ENCODE peak calls at places on chromosomes 6 and 20, in seven cellular contexts. P, Z, Q, E, G, R and Y are unnamed samples. For H3K27me3, the result is how much of the 10 kb centered on the place peaks cover.

GRCh38 chr6:154230390-154230789 is 126.2 kb downstream of the IPCEF1 start:
- DNase-seq in P (no peak), Z (no peak), Q (no peak), E (no peak), G (no peak), R (no peak), Y (no peak)

GRCh38 chr6:127146935-127147334 is 28.5 kb downstream of the RSPO3 start:
- DNase-seq in P (no peak), Z (no peak), Q (no peak), E (no peak), G (peak), R (no peak), Y (no peak)

GRCh38 chr6:46491201-46491788 is at the start of gene RCAN2:
- DNase-seq in P (no peak), Z (peak), Q (peak), E (peak), G (peak), R (peak), Y (no peak)

GRCh38 chr20:52193886-52194545 is 2.4 kb upstream of the ZFP64 start:
- DNase-seq in P (no peak), Z (no peak), Q (no peak), E (no peak), G (no peak), R (no peak), Y (no peak)

GRCh38 chr6:107355659-107356058 is 103.7 kb downstream of the PDSS2 start:
- DNase-seq in P (no peak), Z (no peak), Q (no peak), E (no peak), G (no peak), R (no peak), Y (no peak)

GRCh38 chr6:168546173-168546572 is 105.2 kb downstream of the SMOC2 start:
- DNase-seq in P (no peak), Z (no peak), Q (no peak), E (no peak), G (no peak), R (no peak), Y (no peak)

GRCh38 chr6:165704001-165704748 is 41.1 kb upstream of the PDE10A start:
- DNase-seq in P (no peak), Z (peak), Q (no peak), E (no peak), G (peak), R (peak), Y (no peak)

GRCh38 chr6:101545171-101545570 is 151.7 kb downstream of the GRIK2 start:
- DNase-seq in P (no peak), Z (no peak), Q (no peak), E (no peak), G (no peak), R (no peak), Y (no peak)

GRCh38 chr20:8535403-8536003 is 403.4 kb downstream of the PLCB1 start:
- DNase-seq in P (no peak), Z (no peak), Q (no peak), E (no peak), G (peak), R (no peak), Y (no peak)

GRCh38 chr6:14732226-14732844 is 513.5 kb upstream of the JARID2 start:
- DNase-seq in P (no peak), Z (no peak), Q (no peak), E (no peak), G (no peak), R (no peak), Y (no peak)

GRCh38 chr6:147161974-147162495 is 42.2 kb upstream of the STXBP5 start:
- DNase-seq in P (no peak), Z (no peak), Q (no peak), E (no peak), G (peak), R (no peak), Y (no peak)

GRCh38 chr6:134352786-134353480 is 35.0 kb upstream of the SGK1 start:
- DNase-seq in P (no peak), Z (no peak), Q (no peak), E (no peak), G (no peak), R (no peak), Y (no peak)

GRCh38 chr6:137353842-137354397 is 134.7 kb upstream of the IFNGR1 start:
- DNase-seq in P (no peak), Z (no peak), Q (no peak), E (no peak), G (no peak), R (no peak), Y (no peak)

GRCh38 chr6:93858213-93858612 is 438.9 kb upstream of the EPHA7 start:
- DNase-seq in P (no peak), Z (no peak), Q (no peak), E (no peak), G (no peak), R (no peak), Y (no peak)

GRCh38 chr6:36679043-36679821 is 718 bp downstream of the CDKN1A start:
- DNase-seq in P (no peak), Z (peak), Q (peak), E (no peak), G (peak), R (peak), Y (peak)

GRCh38 chr6:148166339-148166949 is 176.2 kb upstream of the SASH1 start:
- DNase-seq in P (no peak), Z (no peak), Q (no peak), E (peak), G (peak), R (no peak), Y (no peak)

GRCh38 chr6:1316482-1317220 is 4.8 kb downstream of the FOXQ1 start:
- DNase-seq in P (peak), Z (peak), Q (no peak), E (no peak), G (no peak), R (no peak), Y (no peak)

GRCh38 chr6:10838794-10839333 is 525 bp upstream of the MAK start:
- DNase-seq in P (peak), Z (no peak), Q (no peak), E (no peak), G (no peak), R (no peak), Y (no peak)

GRCh38 chr6:164167873-164168405 is 753.4 kb downstream of the QKI start:
- DNase-seq in P (no peak), Z (no peak), Q (no peak), E (no peak), G (no peak), R (no peak), Y (no peak)

GRCh38 chr6:141925001-141925400 is 207.7 kb upstream of the GJE1 start:
- DNase-seq in P (no peak), Z (no peak), Q (no peak), E (no peak), G (no peak), R (no peak), Y (no peak)

GRCh38 chr6:21423106-21423854 is 170.3 kb upstream of the SOX4 start:
- DNase-seq in P (no peak), Z (no peak), Q (no peak), E (no peak), G (no peak), R (no peak), Y (no peak)

GRCh38 chr6:109743739-109744138 is 52.6 kb downstream of the FIG4 start:
- DNase-seq in P (no peak), Z (no peak), Q (no peak), E (no peak), G (peak), R (no peak), Y (no peak)

DNA sequence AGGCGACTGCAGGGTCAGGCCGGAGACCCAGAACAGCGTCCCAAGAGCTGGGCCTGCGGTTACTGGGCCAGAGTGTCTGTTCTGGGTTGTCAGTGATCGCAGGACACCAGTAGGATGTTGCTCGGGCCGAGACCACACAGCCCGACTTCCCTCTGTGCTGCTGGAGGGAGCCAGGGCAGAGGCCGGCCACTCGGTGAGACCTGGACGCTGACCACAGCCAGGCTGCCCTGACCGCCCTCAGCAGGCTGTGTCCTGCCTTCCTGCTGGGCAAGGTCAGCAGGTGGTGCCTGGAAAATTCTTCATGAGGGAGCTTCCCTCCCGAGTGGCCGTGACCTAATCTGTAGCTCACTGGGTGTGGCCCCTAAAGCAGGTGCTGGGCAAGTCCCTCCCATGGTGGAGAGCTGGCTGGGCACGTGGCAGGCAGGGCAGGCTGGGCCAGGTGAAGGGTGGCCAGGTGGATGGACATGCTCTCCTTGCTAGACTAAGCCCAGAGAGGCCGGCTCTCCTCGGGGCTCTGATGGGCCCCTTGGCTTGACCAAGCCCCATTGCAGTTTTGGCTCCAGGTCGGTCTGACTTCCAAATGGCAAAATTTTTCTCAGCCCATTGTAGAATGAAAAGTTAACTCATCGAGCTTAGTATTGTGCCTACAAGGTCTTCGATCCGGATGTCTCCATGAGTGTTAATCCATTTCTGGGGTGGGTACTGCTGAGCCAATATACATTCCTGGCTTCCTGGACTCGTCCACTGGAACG is 1.9 kb downstream of the SLCO4A1 start:
- DNase-seq in P (no peak), Z (peak), Q (peak), E (no peak), G (no peak), R (no peak), Y (no peak)
- H3K27me3 ChIP-seq in P (under half), Z (under half), Q (under half), E (under half), G (under half), R (under half), Y (under half)

DNA sequence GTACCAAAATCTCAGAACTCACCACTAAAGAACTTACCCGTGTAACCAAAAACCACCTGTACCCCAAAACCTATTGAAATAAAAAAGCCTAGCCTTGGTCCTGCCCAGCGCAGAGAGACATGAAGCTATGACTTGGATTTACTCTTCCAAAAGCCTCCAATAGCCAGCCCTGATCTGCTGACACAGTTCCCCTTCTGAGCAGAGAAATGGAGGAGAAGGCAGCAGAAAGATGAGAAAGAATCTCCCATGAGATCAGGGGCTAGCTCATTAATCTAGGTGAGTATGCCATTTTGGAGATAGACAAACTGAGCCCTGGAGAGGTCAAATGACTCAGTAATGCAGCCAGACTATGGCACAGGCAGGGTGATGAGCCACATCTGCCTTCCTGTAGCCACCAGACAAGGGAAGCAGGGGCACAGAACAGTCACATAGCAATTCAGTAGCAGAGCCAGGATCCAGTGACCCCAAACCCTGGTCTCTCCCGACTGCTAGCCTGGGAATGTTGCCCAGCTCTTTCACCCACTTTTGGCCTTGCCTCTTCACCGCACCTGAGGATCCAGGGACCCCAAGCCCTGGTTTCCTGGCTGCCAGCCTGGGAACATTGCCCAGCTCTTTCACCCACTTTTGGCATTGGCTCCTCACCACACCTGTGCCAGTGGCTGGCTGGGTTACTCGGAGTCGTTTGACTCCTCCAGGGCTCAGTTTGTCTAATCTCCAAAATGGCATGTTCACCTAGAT is 7.2 kb upstream of the SDCBP2 start:
- DNase-seq in P (no peak), Z (no peak), Q (peak), E (no peak), G (peak), R (no peak), Y (peak)
- TF ChIP-seq POLR2AphosphoS5 in P (no peak), Z (no peak), Q (no peak), E (peak), G (peak), R (no peak), Y (no peak)

DNA sequence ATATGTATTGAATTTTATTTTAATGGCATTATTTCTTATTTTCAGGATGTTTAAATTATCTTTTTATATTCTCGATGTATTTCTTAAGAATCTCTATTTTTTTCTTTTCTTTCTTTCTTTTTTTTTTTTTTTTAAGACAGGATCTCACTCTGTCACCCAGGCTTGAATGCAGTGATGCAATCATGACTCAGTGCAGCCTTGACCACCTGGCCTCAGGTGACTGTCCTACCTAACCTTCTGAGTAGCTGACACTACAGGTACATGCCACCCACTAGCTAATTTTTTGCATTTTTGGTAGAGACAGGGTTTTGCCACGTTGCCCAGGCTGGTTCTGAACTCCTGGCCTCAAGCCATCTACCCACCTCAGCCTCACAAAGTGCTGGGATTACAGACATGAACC is 143.8 kb upstream of the LAMA2 start:
- DNase-seq in P (no peak), Z (no peak), Q (no peak), E (peak), G (no peak), R (no peak), Y (no peak)
- H3K27me3 ChIP-seq in P (under half), Z (under half), Q (under half), E (under half), G (under half), R (under half), Y (under half)

DNA sequence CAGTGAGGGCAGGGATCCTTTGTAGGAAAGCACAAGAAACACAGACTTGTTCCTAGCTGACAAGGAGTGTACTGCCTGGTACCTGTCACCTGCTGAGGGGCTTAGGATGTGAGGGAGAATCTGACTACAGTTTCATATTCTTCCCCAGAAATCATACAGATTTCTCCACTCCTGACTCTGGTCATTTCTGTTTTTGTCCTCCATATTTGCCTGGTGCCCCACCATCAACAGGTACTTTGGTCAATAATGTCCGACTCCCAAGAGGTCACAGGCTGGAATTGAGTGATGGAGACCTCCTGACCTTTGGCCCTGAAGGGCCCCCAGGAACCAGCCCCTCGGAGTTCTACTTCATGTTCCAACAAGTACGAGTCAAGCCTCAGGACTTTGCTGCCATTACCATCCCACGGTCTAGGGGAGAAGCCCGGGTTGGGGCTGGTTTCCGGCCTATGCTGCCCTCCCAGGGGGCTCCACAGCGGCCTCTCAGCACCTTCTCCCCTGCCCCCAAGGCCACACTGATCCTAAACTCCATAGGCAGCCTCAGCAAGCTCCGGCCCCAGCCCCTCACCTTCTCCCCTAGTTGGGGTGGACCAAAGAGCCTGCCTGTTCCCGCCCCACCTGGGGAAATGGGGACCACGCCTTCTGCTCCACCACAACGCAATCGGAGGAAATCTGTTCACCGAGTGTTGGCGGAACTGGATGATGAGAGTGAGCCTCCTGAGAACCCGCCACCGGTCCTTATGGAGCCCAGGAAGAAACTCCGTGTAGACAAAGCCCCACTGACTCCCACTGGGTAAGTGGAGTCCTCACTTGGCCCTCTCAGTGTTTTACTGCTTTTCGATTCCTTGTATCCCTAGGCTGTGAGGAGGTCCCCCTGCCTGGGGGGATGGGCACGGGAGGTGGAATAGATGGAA is 3.1 kb downstream of the TCF19 start:
- DNase-seq in P (no peak), Z (no peak), Q (no peak), E (no peak), G (no peak), R (no peak), Y (no peak)
- TF ChIP-seq POLR2AphosphoS5 in P (no peak), Z (no peak), Q (no peak), E (no peak), G (no peak), R (no peak), Y (no peak)

DNA sequence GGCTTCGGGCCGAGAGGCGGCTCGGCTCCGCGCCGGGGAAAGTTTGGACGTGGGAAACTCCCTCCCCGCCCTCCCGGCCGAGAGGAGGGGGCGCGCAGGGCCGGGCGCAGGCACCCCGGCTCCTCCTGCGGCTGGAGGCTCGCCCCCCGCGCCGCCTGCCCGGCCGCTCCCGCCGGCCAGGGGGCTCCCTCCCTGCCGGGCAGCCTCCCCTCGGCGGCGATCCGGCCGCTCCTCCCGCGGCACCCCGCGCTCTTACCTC is 370 bp downstream of the CDH22 start:
- DNase-seq in P (no peak), Z (no peak), Q (no peak), E (no peak), G (no peak), R (no peak), Y (no peak)
- H3K27me3 ChIP-seq in P (under half), Z (under half), Q (half or more), E (under half), G (half or more), R (half or more), Y (half or more)

GRCh38 chr20:58652606-58653303 is 1.7 kb downstream of the STX16 start:
- DNase-seq in P (no peak), Z (no peak), Q (no peak), E (no peak), G (peak), R (no peak), Y (peak)

GRCh38 chr20:58650181-58650775 is 805 bp upstream of the STX16 start:
- DNase-seq in P (no peak), Z (no peak), Q (peak), E (no peak), G (no peak), R (no peak), Y (peak)

GRCh38 chr20:58651548-58651822 is 402 bp downstream of the STX16 start:
- DNase-seq in P (no peak), Z (no peak), Q (no peak), E (no peak), G (peak), R (no peak), Y (no peak)

GRCh38 chr20:58650776-58651547 is at the start of gene STX16:
- DNase-seq in P (peak), Z (peak), Q (peak), E (peak), G (peak), R (peak), Y (peak)

GRCh38 chr20:58651823-58652605 is 931 bp downstream of the STX16 start:
- DNase-seq in P (peak), Z (peak), Q (peak), E (no peak), G (peak), R (peak), Y (peak)
- TF ChIP-seq POLR2AphosphoS5 in P (peak), Z (no peak), Q (peak), E (peak), G (peak), R (no peak), Y (peak)